ENCODE peak calls at places on chromosomes 7 and 10, in nine cellular contexts. E is stimulated activated CD4-positive, alpha-beta T cell treated with anti-CD3 and anti-CD28 coated beads, Interleukin-4, amount 100 ng/mL, for 24 hours; B is OCI-LY7; P is activated CD4-positive, alpha-beta T cell treated with anti-CD3 and anti-CD28 coated beads, Interleukin-2, amount 10 ng/mL, durations not matched to agents 7 days and 5 days; V is fibroblast of mammary gland; C is KBM-7; T is EH; J is effector CD4-positive, alpha-beta T cell; O is pons. D is an unnamed sample.

GRCh38 chr7:89238156-89238555 is 442.6 kb upstream of the TEX47 start:
- DNase-seq in E (no peak), B (no peak), P (no peak), V (peak), C (no peak), T (peak), J (no peak), O (no peak), D (peak)

GRCh38 chr7:135994466-135995205 is 17.5 kb upstream of the MTPN start:
- DNase-seq in E (no peak), B (no peak), P (no peak), V (peak), C (no peak), T (peak), J (no peak), O (no peak), D (peak)

GRCh38 chr7:69932034-69932628 is 333.9 kb downstream of the AUTS2 start:
- DNase-seq in E (no peak), B (peak), P (no peak), V (peak), C (peak), T (peak), J (no peak), O (peak), D (peak)

GRCh38 chr10:59807629-59808620 is 54.7 kb upstream of the MRLN start:
- DNase-seq in E (no peak), B (no peak), P (no peak), V (no peak), C (peak), T (no peak), J (no peak), O (peak), D (no peak)

GRCh38 chr7:90709501-90710465 is 113.7 kb downstream of the CDK14 start:
- DNase-seq in E (no peak), B (peak), P (no peak), V (peak), C (no peak), T (peak), J (no peak), O (peak), D (peak)

GRCh38 chr10:50788951-50789904 is 49.5 kb downstream of the ASAH2B start:
- DNase-seq in E (no peak), B (peak), P (no peak), V (peak), C (peak), T (peak), J (no peak), O (peak), D (peak)

GRCh38 chr10:101041252-101041761 is 10.3 kb downstream of the SFXN3 start:
- DNase-seq in E (peak), B (peak), P (peak), V (peak), C (peak), T (peak), J (peak), O (peak), D (peak)

GRCh38 chr10:73469579-73469978 is 26.2 kb downstream of the PPP3CB start:
- DNase-seq in E (no peak), B (no peak), P (no peak), V (no peak), C (peak), T (no peak), J (no peak), O (peak), D (no peak)

GRCh38 chr7:115293628-115294236 is 371.8 kb downstream of the MDFIC start:
- DNase-seq in E (no peak), B (no peak), P (no peak), V (peak), C (no peak), T (peak), J (no peak), O (no peak), D (peak)

GRCh38 chr10:24920907-24921881 is 31.2 kb downstream of the PRTFDC1 start:
- DNase-seq in E (peak), B (no peak), P (peak), V (peak), C (peak), T (peak), J (no peak), O (peak), D (peak)

GRCh38 chr7:20778063-20778721 is 8.5 kb downstream of the SP8 start:
- DNase-seq in E (no peak), B (no peak), P (no peak), V (no peak), C (peak), T (no peak), J (no peak), O (no peak), D (no peak)

GRCh38 chr10:77297370-77297692 is 340.3 kb downstream of the KCNMA1 start:
- DNase-seq in E (no peak), B (no peak), P (no peak), V (peak), C (no peak), T (peak), J (no peak), O (no peak), D (peak)

D was measured in renal cortical epithelial cell.